ENCODE peak calls at places on chromosomes 13 and 19, in eight cellular contexts. Y is MM.1S, E is pancreas, T is A549, N is astrocyte of the spinal cord, Z is IMR-90, G is cardiac muscle cell, F is ascending aorta. X is an unnamed sample.

GRCh38 chr13:49053215-49053614 is 77.5 kb downstream of the FNDC3A start:
- DNase-seq in N (no peak), Z (no peak), E (no peak), F (no peak), G (no peak), Y (no peak), T (no peak), X (no peak)

GRCh38 chr13:86920960-86921359 is 750.2 kb upstream of the SLITRK5 start:
- DNase-seq in E (no peak), Z (no peak), G (no peak), T (no peak), Y (no peak), F (no peak), N (no peak), X (no peak)

GRCh38 chr19:15129856-15130580 is 22.8 kb downstream of the SYDE1 start:
- DNase-seq in T (no peak), N (no peak), Z (no peak), F (no peak), Y (no peak), E (no peak), G (no peak), X (no peak)

GRCh38 chr19:1161716-1162115 is 12.4 kb downstream of the SBNO2 start:
- DNase-seq in Y (no peak), T (peak), N (no peak), F (no peak), Z (peak), G (peak), E (no peak), X (no peak)

GRCh38 chr13:50365683-50366391 is 350.6 kb downstream of the KCNRG start:
- DNase-seq in F (no peak), T (peak), N (no peak), E (peak), G (no peak), Z (no peak), Y (peak), X (peak)

GRCh38 chr19:45276284-45276687 is 25.2 kb downstream of the MARK4 start:
- DNase-seq in E (no peak), Y (no peak), G (peak), T (no peak), Z (peak), N (no peak), F (no peak), X (no peak)

GRCh38 chr13:24261566-24261965 is 47.8 kb upstream of the C1QTNF9 start:
- DNase-seq in N (no peak), F (no peak), Y (peak), Z (no peak), E (no peak), G (no peak), T (no peak), X (no peak)

GRCh38 chr13:35365885-35366284 is 110.6 kb downstream of the MAB21L1 start:
- DNase-seq in Z (no peak), N (no peak), F (no peak), G (no peak), T (no peak), Y (no peak), E (no peak), X (no peak)

GRCh38 chr13:39602614-39603366 is at the start of gene LHFPL6:
- DNase-seq in E (peak), F (peak), Y (peak), N (peak), Z (peak), G (peak), T (peak), X (peak)

GRCh38 chr13:106348032-106348431 is 187.4 kb downstream of the EFNB2 start:
- DNase-seq in F (no peak), N (peak), Z (peak), Y (no peak), T (peak), G (peak), E (no peak), X (peak)

DNA sequence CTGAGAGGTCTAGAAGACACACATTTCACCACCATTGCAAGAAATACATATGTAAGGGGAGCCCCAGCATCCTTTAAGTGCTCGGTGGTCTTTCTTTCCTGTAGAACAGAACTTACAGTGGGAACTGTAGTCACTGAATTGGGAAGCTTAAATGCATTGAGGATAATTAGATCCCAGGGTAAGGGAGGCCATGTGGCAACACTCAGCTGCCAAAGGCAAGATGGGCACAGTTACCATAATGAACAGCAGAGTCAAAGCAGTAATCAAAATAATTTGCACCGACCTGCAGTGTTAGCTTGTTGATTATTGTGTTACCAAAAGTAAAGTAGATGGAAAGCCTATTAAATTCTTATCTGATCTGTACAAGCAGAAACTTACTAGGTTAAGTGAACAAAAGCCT is 291.2 kb upstream of the PCDH20 start:
- DNase-seq in F (no peak), Z (no peak), E (no peak), N (no peak), T (no peak), G (no peak), Y (no peak), X (no peak)
- TF ChIP-seq CTCF in F (no peak), Z (no peak), E (no peak), N (no peak), T (no peak), G (no peak), Y (no peak), X (no peak)

DNA sequence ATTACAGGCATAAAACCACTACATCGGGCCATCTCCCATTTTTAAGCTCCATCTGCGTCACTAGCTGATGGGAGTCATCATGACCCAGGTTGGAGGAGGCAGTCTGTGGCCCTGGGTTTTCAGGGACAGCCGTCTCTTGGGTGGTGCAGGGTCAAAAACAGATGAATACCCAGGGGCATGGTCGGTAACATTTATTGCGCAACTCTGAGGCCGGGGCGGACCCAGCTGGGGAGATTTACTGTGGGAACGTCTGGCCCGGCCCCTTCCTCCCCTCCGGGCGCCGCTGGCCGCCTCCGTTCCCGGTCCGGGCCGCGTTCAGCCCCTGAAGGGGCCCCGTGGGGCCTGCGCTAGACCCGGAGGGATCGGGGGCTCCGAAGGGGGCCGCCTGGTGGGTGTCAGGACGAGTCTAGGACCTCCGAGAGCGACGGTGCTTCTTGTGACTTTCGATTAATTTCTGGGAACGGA is 1.3 kb upstream of the RGL3 start:
- DNase-seq in Z (no peak), E (peak), F (no peak), N (no peak), G (peak), T (no peak), Y (no peak), X (peak)
- H3K4me3 ChIP-seq in Z (no peak), E (peak), F (peak), N (no peak), G (peak), T (no peak), Y (no peak), X (peak)

GRCh38 chr19:5343848-5344247 is 3.2 kb upstream of the PTPRS start:
- DNase-seq in Z (peak), T (no peak), N (peak), F (no peak), Y (no peak), G (peak), E (no peak), X (peak)

GRCh38 chr19:5345895-5346386 is 5.3 kb upstream of the PTPRS start:
- DNase-seq in Y (no peak), G (peak), E (no peak), Z (peak), T (no peak), N (peak), F (no peak), X (no peak)

GRCh38 chr19:5352229-5352763 is 11.7 kb upstream of the PTPRS start:
- DNase-seq in F (no peak), G (peak), Z (peak), Y (no peak), T (peak), E (no peak), N (no peak), X (no peak)

GRCh38 chr19:5351731-5352228 is 11.2 kb upstream of the PTPRS start:
- DNase-seq in N (no peak), Z (no peak), Y (no peak), E (no peak), F (no peak), T (no peak), G (no peak), X (no peak)

GRCh38 chr19:5349041-5349440 is 8.4 kb upstream of the PTPRS start:
- DNase-seq in F (no peak), E (no peak), Y (no peak), T (peak), N (no peak), G (no peak), Z (no peak), X (no peak)
- TF ChIP-seq CTCF in F (no peak), E (no peak), Y (no peak), T (no peak), N (peak), G (peak), Z (no peak), X (no peak)

GRCh38 chr13:26628706-26629105 is 71.2 kb downstream of the WASF3 start:
- DNase-seq in Y (no peak), F (no peak), E (no peak), G (peak), N (peak), T (peak), Z (peak), X (peak)
- H3K4me3 ChIP-seq in Y (no peak), F (no peak), E (no peak), G (no peak), N (no peak), T (no peak), Z (no peak), X (no peak)

X was measured in foreskin fibroblast.